ENCODE peak calls at places on chromosomes 5 and 9, in five cellular contexts. O, F, Y, D and R are unnamed samples.

GRCh38 chr5:164824671-164825070 is 1319.3 kb downstream of the MAT2B start:
- DNase-seq in Y (no peak), F (no peak), O (no peak), D (no peak), R (no peak)

GRCh38 chr9:132995121-132995420 is 16.6 kb downstream of the GFI1B start:
- DNase-seq in O (no peak), Y (no peak), D (no peak), F (no peak), R (no peak)

GRCh38 chr5:176677209-176677931 is 30.1 kb downstream of the TSPAN17 start:
- DNase-seq in Y (no peak), F (no peak), O (no peak), D (no peak), R (no peak)

GRCh38 chr5:154092356-154092755 is 53.6 kb downstream of the MFAP3 start:
- DNase-seq in Y (peak; percentile 56), F (no peak), D (no peak), O (peak; percentile 71), R (no peak)

GRCh38 chr9:73649552-73649951 is 497.9 kb downstream of the ANXA1 start:
- DNase-seq in F (no peak), Y (no peak), O (no peak), D (no peak), R (no peak)

GRCh38 chr5:73081093-73081492 is 39.3 kb upstream of the TMEM171 start:
- DNase-seq in D (no peak), Y (no peak), O (no peak), F (no peak), R (no peak)

GRCh38 chr5:53501054-53501453 is 20.6 kb downstream of the FST start:
- DNase-seq in Y (no peak), D (no peak), F (no peak), O (no peak), R (no peak)

GRCh38 chr5:61610262-61611024 is 278.4 kb downstream of the ZSWIM6 start:
- DNase-seq in O (no peak), D (no peak), F (no peak), Y (no peak), R (no peak)

GRCh38 chr5:157516626-157517325 is 56.8 kb downstream of the NIPAL4 start:
- DNase-seq in O (peak; percentile 94), D (peak; percentile 80), F (no peak), Y (peak; percentile 52), R (no peak)

GRCh38 chr5:172361566-172362238 is 78.1 kb upstream of the UBTD2 start:
- DNase-seq in F (peak; percentile 41), D (no peak), O (peak; percentile 94), Y (peak; percentile 81), R (no peak)

GRCh38 chr9:13267743-13268142 is 11.7 kb downstream of the MPDZ start:
- DNase-seq in Y (no peak), O (peak; percentile 92), D (no peak), F (no peak), R (no peak)

GRCh38 chr9:80605129-80605528 is 1033.4 kb downstream of the TLE4 start:
- DNase-seq in Y (no peak), D (no peak), F (no peak), O (peak; percentile 62), R (no peak)

GRCh38 chr9:131719262-131719908 is 20.5 kb downstream of the RAPGEF1 start:
- DNase-seq in O (no peak), Y (no peak), F (no peak), D (no peak), R (no peak)

GRCh38 chr9:98927724-98928123 is 16.0 kb upstream of the COL15A1 start:
- DNase-seq in F (no peak), D (no peak), Y (no peak), O (no peak), R (no peak)

GRCh38 chr5:27702339-27702820 is 664.0 kb upstream of the CDH9 start:
- DNase-seq in F (no peak), Y (no peak), D (no peak), O (peak; percentile 80), R (peak; percentile 38)

GRCh38 chr9:4784403-4784802 is 8.3 kb upstream of the RCL1 start:
- DNase-seq in O (no peak), F (no peak), D (no peak), Y (no peak), R (no peak)

GRCh38 chr9:92740015-92740408 is 24.6 kb downstream of the BICD2 start:
- DNase-seq in F (no peak), Y (no peak), D (no peak), O (peak; percentile 39), R (no peak)

GRCh38 chr5:176545737-176546509 is 3.2 kb upstream of the CDHR2 start:
- DNase-seq in O (no peak), D (no peak), F (no peak), Y (peak; percentile 22), R (no peak)

GRCh38 chr5:60810036-60810435 is 34.0 kb downstream of the ELOVL7 start:
- DNase-seq in D (no peak), Y (peak; percentile 10), F (no peak), O (no peak), R (no peak)

GRCh38 chr5:179065703-179066102 is 5.5 kb downstream of the ZNF354C start:
- DNase-seq in D (no peak), F (no peak), O (no peak), Y (no peak), R (no peak)

GRCh38 chr5:138370537-138370936 is 18.1 kb downstream of the KDM3B start:
- DNase-seq in O (no peak), Y (no peak), D (no peak), F (no peak), R (no peak)

GRCh38 chr5:82406200-82406773 is 128.1 kb upstream of the RPS23 start:
- DNase-seq in F (no peak), Y (peak; percentile 53), O (peak; percentile 98), D (no peak), R (no peak)

GRCh38 chr9:83047839-83048775 is 14.8 kb downstream of the RASEF start:
- DNase-seq in O (peak; percentile 76), Y (no peak), F (no peak), D (peak; percentile 16), R (no peak)

GRCh38 chr5:28450997-28451396 is 1412.6 kb upstream of the CDH9 start:
- DNase-seq in Y (no peak), D (no peak), F (no peak), O (no peak), R (no peak)

GRCh38 chr5:91383956-91384300 is 811 bp upstream of the ARRDC3 start:
- DNase-seq in Y (no peak), O (no peak), F (no peak), D (no peak), R (peak; percentile 25)

GRCh38 chr9:114086607-114087006 is 8.5 kb upstream of the AMBP start:
- DNase-seq in O (no peak), F (no peak), D (no peak), Y (no peak), R (no peak)

GRCh38 chr9:91420471-91421021 is 3.1 kb downstream of the NFIL3 start:
- DNase-seq in D (no peak), O (peak; percentile 47), Y (no peak), F (no peak), R (no peak)

GRCh38 chr9:130696139-130696650 is 2.6 kb downstream of the EXOSC2 start:
- DNase-seq in F (no peak), D (no peak), Y (no peak), O (no peak), R (peak; percentile 64)

GRCh38 chr5:133404724-133405123 is 207.6 kb downstream of the FSTL4 start:
- DNase-seq in Y (no peak), O (peak; percentile 14), F (no peak), D (no peak), R (no peak)
- TF ChIP-seq CTCF in Y (no peak), O (no peak), F (peak; percentile 17), D (no peak), R (peak; percentile 41)

DNA sequence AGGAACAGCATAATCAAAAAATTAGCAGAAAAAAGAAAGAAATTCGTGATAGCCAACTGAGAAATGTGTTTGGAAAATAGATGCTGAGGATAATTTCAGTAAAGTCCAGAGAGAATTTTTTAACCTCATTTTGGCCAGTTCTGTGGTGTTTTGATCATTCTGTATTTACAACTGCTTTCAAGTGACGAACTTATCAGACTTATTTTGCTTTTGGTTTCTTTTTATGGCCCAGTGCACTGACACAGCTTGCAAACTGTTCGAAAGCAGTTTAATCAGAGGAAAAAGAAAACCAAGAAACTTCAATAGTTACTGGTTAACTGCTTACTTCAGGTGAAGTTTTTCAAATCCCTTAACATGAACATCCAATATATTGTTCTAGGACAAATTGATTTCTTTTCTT is 1.9 kb downstream of the SDHA start:
- DNase-seq in O (no peak), F (no peak), Y (no peak), D (no peak), R (no peak)
- H3K4me3 ChIP-seq in O (peak overlapping the region; percentile 94), F (peak overlapping the region; percentile 92), Y (peak overlapping the region; percentile 79), D (peak overlapping the region; percentile 85), R (no peak overlapping the region)

DNA sequence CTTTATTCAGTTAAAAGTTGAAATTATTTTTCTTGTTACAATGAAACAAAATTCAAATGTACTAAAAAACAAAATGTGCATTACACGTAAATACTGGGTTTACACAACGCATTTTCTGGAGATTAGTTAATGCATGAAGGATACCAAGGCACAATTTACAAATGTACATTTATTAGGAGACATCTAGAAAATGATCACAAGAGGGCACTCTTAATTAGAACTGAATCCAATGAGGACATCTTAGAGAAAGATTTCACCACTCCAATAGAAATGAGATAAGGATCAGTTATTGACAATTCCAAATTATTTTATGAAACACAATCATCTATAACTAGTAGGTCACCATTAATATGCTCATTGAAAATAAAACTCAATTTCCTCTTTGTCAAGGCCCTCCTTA is 36.6 kb upstream of the CDH12 start:
- DNase-seq in D (no peak), F (no peak), O (no peak), Y (no peak), R (no peak)
- TF ChIP-seq CTCF in D (no peak), F (no peak), O (no peak), Y (peak; percentile 48), R (no peak)

DNA sequence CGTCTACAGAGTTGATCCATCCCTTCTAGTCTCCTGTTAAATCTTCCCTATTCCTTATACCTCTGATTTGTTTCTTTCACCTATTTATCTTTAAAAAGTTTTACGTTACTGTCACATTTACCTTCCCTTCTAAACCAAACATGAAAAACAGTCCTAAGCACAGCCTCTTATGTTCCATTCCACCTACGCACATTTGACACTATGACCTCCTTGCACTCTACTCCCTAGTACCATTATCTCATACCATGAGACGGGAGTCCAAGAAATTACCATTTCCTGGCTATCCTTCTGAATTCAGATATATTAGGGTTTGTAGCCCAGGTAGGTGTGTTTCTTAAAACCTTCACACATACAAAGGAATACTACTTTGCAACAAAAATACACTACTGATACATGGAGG is 25.1 kb downstream of the FNIP1 start:
- DNase-seq in O (no peak), D (no peak), F (no peak), Y (no peak), R (no peak)
- H3K4me3 ChIP-seq in O (no peak overlapping the region), D (no peak overlapping the region), F (no peak overlapping the region), Y (no peak overlapping the region), R (no peak overlapping the region)

DNA sequence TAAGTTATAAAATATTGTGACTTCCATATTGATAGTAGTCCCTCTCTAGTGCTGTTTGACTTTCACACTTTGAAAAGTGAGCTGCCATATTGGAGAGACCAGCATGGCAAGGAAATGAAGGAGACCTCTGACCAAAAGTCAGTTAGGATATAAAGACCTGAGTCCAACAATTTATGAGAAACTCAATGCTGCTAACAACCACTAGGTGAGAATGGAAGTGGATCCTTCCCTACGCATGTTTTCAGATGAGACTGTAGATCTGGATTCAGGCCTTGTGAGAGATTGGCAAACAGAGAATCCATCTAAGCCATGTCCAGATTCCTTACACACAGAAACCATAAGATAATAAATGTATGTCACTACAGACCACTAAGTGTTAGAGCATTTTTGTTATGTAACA is 81.6 kb downstream of the CTNND2 start:
- DNase-seq in D (no peak), Y (no peak), O (no peak), F (no peak), R (no peak)
- TF ChIP-seq CTCF in D (no peak), Y (no peak), O (no peak), F (no peak), R (no peak)